ENCODE peak calls at places on chromosome 20, in nine cellular contexts. S, O, J, K, T, A, U, W and P are unnamed samples.

GRCh38 chr20:34954905-34955231 is 738 bp downstream of the GSS start:
- DNase-seq in S (peak; percentile 13), O (no peak), J (peak; percentile 55), K (peak; percentile 26), T (no peak), A (no peak), U (no peak), W (peak; percentile 50), P (peak; percentile 80)

GRCh38 chr20:4820833-4821518 is 99.3 kb downstream of the PRND start:
- DNase-seq in S (no peak), O (no peak), J (peak; percentile 90), K (no peak), T (no peak), A (no peak), U (peak; percentile 49), W (no peak), P (no peak)

GRCh38 chr20:63191400-63191799 is 24.5 kb downstream of the YTHDF1 start:
- DNase-seq in S (peak; percentile 91), O (peak; percentile 52), J (no peak), K (no peak), T (no peak), A (peak; percentile 79), U (peak; percentile 92), W (no peak), P (peak; percentile 97)

GRCh38 chr20:856361-856775 is 22.9 kb downstream of the FAM110A start:
- DNase-seq in S (peak; percentile 92), O (peak; percentile 60), J (peak; percentile 81), K (peak; percentile 40), T (peak; percentile 38), A (no peak), U (peak; percentile 89), W (no peak), P (no peak)

GRCh38 chr20:25984933-25985332 is 288.3 kb upstream of the ZNF337 start:
- DNase-seq in S (no peak), O (peak; percentile 46), J (peak; percentile 74), K (no peak), T (peak; percentile 43), A (no peak), U (no peak), W (peak; percentile 71), P (no peak)

GRCh38 chr20:31485450-31486339 is 10.6 kb downstream of the REM1 start:
- DNase-seq in S (no peak), O (peak; percentile 51), J (peak; percentile 64), K (no peak), T (no peak), A (no peak), U (no peak), W (peak; percentile 91), P (no peak)

GRCh38 chr20:58692579-58693225 is at the start of gene NPEPL1:
- DNase-seq in S (peak; percentile 28), O (peak; percentile 85), J (peak; percentile 99), K (peak; percentile 75), T (no peak), A (peak; percentile 95), U (peak; percentile 48), W (peak; percentile 50), P (peak; percentile 87)

GRCh38 chr20:62642666-62643520 is 590 bp downstream of the SLCO4A1 start:
- DNase-seq in S (no peak), O (no peak), J (peak; percentile 38), K (no peak), T (no peak), A (peak; percentile 91), U (no peak), W (no peak), P (no peak)

GRCh38 chr20:9617062-9617461 is 102.7 kb downstream of the LAMP5 start:
- DNase-seq in S (peak; percentile 32), O (peak; percentile 68), J (peak; percentile 74), K (peak; percentile 70), T (peak; percentile 44), A (peak; percentile 23), U (peak; percentile 19), W (peak; percentile 24), P (peak; percentile 89)

GRCh38 chr20:32490942-32491763 is 94.0 kb downstream of the NOL4L start:
- DNase-seq in S (no peak), O (no peak), J (no peak), K (no peak), T (no peak), A (peak; percentile 24), U (no peak), W (no peak), P (peak; percentile 26)

GRCh38 chr20:48789781-48790544 is 37.8 kb downstream of the PREX1 start:
- DNase-seq in S (no peak), O (no peak), J (no peak), K (no peak), T (no peak), A (no peak), U (no peak), W (no peak), P (no peak)

GRCh38 chr20:57968111-57968510 is 258.3 kb upstream of the PMEPA1 start:
- DNase-seq in S (no peak), O (no peak), J (no peak), K (no peak), T (peak; percentile 65), A (no peak), U (no peak), W (no peak), P (no peak)

GRCh38 chr20:57654363-57654997 is 34.3 kb upstream of the ZBP1 start:
- DNase-seq in S (peak; percentile 23), O (peak; percentile 49), J (peak; percentile 89), K (peak; percentile 53), T (peak; percentile 86), A (no peak), U (peak; percentile 79), W (peak; percentile 50), P (peak; percentile 34)

GRCh38 chr20:47278907-47279348 is 77.6 kb downstream of the ZMYND8 start:
- DNase-seq in S (peak; percentile 68), O (no peak), J (no peak), K (no peak), T (no peak), A (no peak), U (no peak), W (no peak), P (no peak)

GRCh38 chr20:25047766-25048165 is 10.2 kb downstream of the ACSS1 start:
- DNase-seq in S (no peak), O (peak; percentile 62), J (no peak), K (no peak), T (no peak), A (no peak), U (no peak), W (no peak), P (no peak)